ENCODE peak calls at places on chromosomes 4 and X, in eight cellular contexts. One of them, this sample, is unnamed.

GRCh38 chr4:7364979-7365378 is 69.8 kb downstream of the PSAPL1 start:
- DNase-seq in GM03348: no peak
- DNase-seq in cerebellum: no peak
- DNase-seq in astrocyte of the spinal cord: no peak
- DNase-seq in astrocyte of the cerebellum: no peak
- DNase-seq in midbrain: no peak
- DNase-seq in AG09309: no peak
- DNase-seq in HuH-7: no peak
- DNase-seq in this sample: no peak

GRCh38 chr4:82706349-82707000 is 92.1 kb downstream of the SCD5 start:
- DNase-seq in GM03348: no peak
- DNase-seq in cerebellum: peak
- DNase-seq in astrocyte of the spinal cord: peak
- DNase-seq in astrocyte of the cerebellum: peak
- DNase-seq in midbrain: peak
- DNase-seq in AG09309: no peak
- DNase-seq in HuH-7: no peak
- DNase-seq in this sample: no peak

GRCh38 chr4:41611881-41612871 is 74.2 kb downstream of the LIMCH1 start:
- DNase-seq in GM03348: peak
- DNase-seq in cerebellum: peak
- DNase-seq in astrocyte of the spinal cord: peak
- DNase-seq in astrocyte of the cerebellum: peak
- DNase-seq in midbrain: peak
- DNase-seq in AG09309: no peak
- DNase-seq in HuH-7: no peak
- DNase-seq in this sample: peak

GRCh38 chr4:22480928-22481327 is 34.9 kb downstream of the ADGRA3 start:
- DNase-seq in GM03348: no peak
- DNase-seq in cerebellum: no peak
- DNase-seq in astrocyte of the spinal cord: no peak
- DNase-seq in astrocyte of the cerebellum: no peak
- DNase-seq in midbrain: no peak
- DNase-seq in AG09309: no peak
- DNase-seq in HuH-7: no peak
- DNase-seq in this sample: no peak

GRCh38 chrX:19334945-19335626 is 8.6 kb upstream of the PDHA1 start:
- DNase-seq in GM03348: no peak
- DNase-seq in cerebellum: no peak
- DNase-seq in astrocyte of the spinal cord: peak
- DNase-seq in astrocyte of the cerebellum: no peak
- DNase-seq in midbrain: no peak
- DNase-seq in AG09309: no peak
- DNase-seq in HuH-7: no peak
- DNase-seq in this sample: no peak

GRCh38 chrX:150365953-150366911 is 3.1 kb downstream of the MAMLD1 start:
- DNase-seq in GM03348: peak
- DNase-seq in cerebellum: no peak
- DNase-seq in astrocyte of the spinal cord: peak
- DNase-seq in astrocyte of the cerebellum: no peak
- DNase-seq in midbrain: peak
- DNase-seq in AG09309: no peak
- DNase-seq in HuH-7: no peak
- DNase-seq in this sample: peak

GRCh38 chr4:57405359-57405758 is 295.2 kb upstream of the IGFBP7 start:
- DNase-seq in GM03348: no peak
- DNase-seq in cerebellum: no peak
- DNase-seq in astrocyte of the spinal cord: no peak
- DNase-seq in astrocyte of the cerebellum: no peak
- DNase-seq in midbrain: no peak
- DNase-seq in AG09309: peak
- DNase-seq in HuH-7: no peak
- DNase-seq in this sample: no peak

GRCh38 chr4:160423879-160424451 is 1321.1 kb downstream of the RAPGEF2 start:
- DNase-seq in GM03348: no peak
- DNase-seq in cerebellum: no peak
- DNase-seq in astrocyte of the spinal cord: peak
- DNase-seq in astrocyte of the cerebellum: no peak
- DNase-seq in midbrain: no peak
- DNase-seq in AG09309: no peak
- DNase-seq in HuH-7: no peak
- DNase-seq in this sample: no peak

GRCh38 chr4:139177049-139177887 is at the start of gene ELF2:
- DNase-seq in GM03348: peak
- DNase-seq in cerebellum: peak
- DNase-seq in astrocyte of the spinal cord: peak
- DNase-seq in astrocyte of the cerebellum: peak
- DNase-seq in midbrain: peak
- DNase-seq in AG09309: peak
- DNase-seq in HuH-7: peak
- DNase-seq in this sample: peak

GRCh38 chr4:152935661-152936445 is at the start of gene FHDC1:
- DNase-seq in GM03348: peak
- DNase-seq in cerebellum: peak
- DNase-seq in astrocyte of the spinal cord: no peak
- DNase-seq in astrocyte of the cerebellum: no peak
- DNase-seq in midbrain: no peak
- DNase-seq in AG09309: no peak
- DNase-seq in HuH-7: peak
- DNase-seq in this sample: no peak